ENCODE peak calls at places on chromosomes 13 and 19, in ten cellular contexts. A, X, R, Y, G, D, H, Z, U and P are unnamed samples.

GRCh38 chr13:49319555-49320350 is 72.0 kb downstream of the CDADC1 start:
- DNase-seq in A (no peak), X (peak; percentile 52), R (no peak), Y (no peak), G (no peak), D (no peak), H (peak; percentile 68), Z (no peak), U (no peak), P (no peak)

GRCh38 chr19:34362679-34363069 is 2.3 kb upstream of the GPI start:
- DNase-seq in A (no peak), X (no peak), R (no peak), Y (no peak), G (no peak), D (no peak), H (no peak), Z (no peak), U (no peak), P (no peak)

GRCh38 chr13:60155978-60156377 is 7.8 kb downstream of the DIAPH3 start:
- DNase-seq in A (no peak), X (no peak), R (no peak), Y (no peak), G (no peak), D (no peak), H (no peak), Z (no peak), U (no peak), P (no peak)

GRCh38 chr19:7801020-7801570 is 28.9 kb upstream of the EVI5L start:
- DNase-seq in A (no peak), X (no peak), R (no peak), Y (no peak), G (no peak), D (no peak), H (no peak), Z (no peak), U (no peak), P (no peak)

GRCh38 chr13:36965767-36966166 is 33.4 kb downstream of the ALG5 start:
- DNase-seq in A (peak; percentile 88), X (peak; percentile 92), R (peak; percentile 83), Y (no peak), G (no peak), D (peak; percentile 24), H (peak; percentile 98), Z (no peak), U (no peak), P (peak; percentile 97)

GRCh38 chr19:51783373-51783772 is 11.6 kb upstream of the FPR3 start:
- DNase-seq in A (peak; percentile 78), X (peak; percentile 63), R (peak; percentile 19), Y (no peak), G (no peak), D (peak; percentile 40), H (peak; percentile 31), Z (no peak), U (no peak), P (peak; percentile 36)

GRCh38 chr13:107886118-107886517 is 329.2 kb downstream of the LIG4 start:
- DNase-seq in A (no peak), X (no peak), R (no peak), Y (no peak), G (no peak), D (no peak), H (no peak), Z (no peak), U (no peak), P (no peak)

GRCh38 chr13:20582026-20582425 is 15.1 kb downstream of the IFT88 start:
- DNase-seq in A (no peak), X (no peak), R (no peak), Y (no peak), G (no peak), D (no peak), H (no peak), Z (no peak), U (no peak), P (peak; percentile 14)

GRCh38 chr19:3782330-3782729 is 3.9 kb downstream of the MATK start:
- DNase-seq in A (no peak), X (no peak), R (no peak), Y (no peak), G (no peak), D (no peak), H (no peak), Z (no peak), U (no peak), P (no peak)

GRCh38 chr19:47686679-47687450 is 26.4 kb upstream of the EHD2 start:
- DNase-seq in A (no peak), X (no peak), R (no peak), Y (no peak), G (no peak), D (no peak), H (no peak), Z (no peak), U (no peak), P (no peak)

GRCh38 chr13:49549289-49549688 is 36.1 kb downstream of the RCBTB1 start:
- DNase-seq in A (no peak), X (no peak), R (no peak), Y (no peak), G (no peak), D (peak; percentile 14), H (no peak), Z (no peak), U (no peak), P (no peak)

GRCh38 chr19:14530005-14530348 is 583 bp downstream of the TECR start:
- DNase-seq in A (no peak), X (no peak), R (peak; percentile 30), Y (peak; percentile 53), G (no peak), D (no peak), H (no peak), Z (no peak), U (no peak), P (no peak)

GRCh38 chr13:45763419-45763818 is 61.3 kb downstream of the CBY2 start:
- DNase-seq in A (no peak), X (no peak), R (no peak), Y (no peak), G (no peak), D (no peak), H (no peak), Z (no peak), U (no peak), P (no peak)

GRCh38 chr13:114078501-114079451 is 53.6 kb downstream of the RASA3 start:
- DNase-seq in A (peak; percentile 77), X (peak; percentile 70), R (peak; percentile 79), Y (no peak), G (peak; percentile 57), D (no peak), H (peak; percentile 91), Z (no peak), U (peak; percentile 12), P (no peak)

GRCh38 chr13:51800456-51800855 is 3.5 kb downstream of the DHRS12 start:
- DNase-seq in A (no peak), X (no peak), R (no peak), Y (no peak), G (no peak), D (no peak), H (no peak), Z (no peak), U (peak; percentile 43), P (no peak)

GRCh38 chr19:33398361-33399060 is 25.0 kb downstream of the CEBPG start:
- DNase-seq in A (no peak), X (no peak), R (no peak), Y (no peak), G (peak; percentile 22), D (no peak), H (no peak), Z (no peak), U (no peak), P (no peak)

GRCh38 chr13:45367358-45367757 is 26.4 kb upstream of the TPT1 start:
- DNase-seq in A (peak; percentile 99), X (peak; percentile 94), R (peak; percentile 91), Y (peak; percentile 45), G (peak; percentile 41), D (peak; percentile 96), H (peak; percentile 89), Z (no peak), U (peak; percentile 43), P (peak; percentile 89)

GRCh38 chr13:39870197-39870746 is 214.8 kb downstream of the COG6 start:
- DNase-seq in A (no peak), X (peak; percentile 20), R (peak; percentile 34), Y (no peak), G (no peak), D (no peak), H (no peak), Z (no peak), U (no peak), P (peak; percentile 35)

GRCh38 chr19:41327076-41327475 is 17.1 kb downstream of the CCDC97 start:
- DNase-seq in A (no peak), X (no peak), R (no peak), Y (no peak), G (no peak), D (peak; percentile 40), H (no peak), Z (no peak), U (no peak), P (no peak)

GRCh38 chr13:100203696-100204367 is 114.9 kb downstream of the PCCA start:
- DNase-seq in A (peak; percentile 47), X (peak; percentile 64), R (peak; percentile 74), Y (no peak), G (no peak), D (peak; percentile 24), H (peak; percentile 87), Z (no peak), U (no peak), P (peak; percentile 13)

GRCh38 chr19:33325920-33326319 is 23.6 kb upstream of the CEBPA start:
- DNase-seq in A (no peak), X (peak; percentile 43), R (no peak), Y (no peak), G (no peak), D (no peak), H (no peak), Z (no peak), U (no peak), P (no peak)

GRCh38 chr13:109332501-109333499 is 453.6 kb downstream of the IRS2 start:
- DNase-seq in A (no peak), X (no peak), R (no peak), Y (peak; percentile 5), G (no peak), D (no peak), H (no peak), Z (no peak), U (no peak), P (no peak)

GRCh38 chr19:40717325-40717879 is 490 bp downstream of the ITPKC start:
- DNase-seq in A (no peak), X (no peak), R (peak; percentile 23), Y (no peak), G (no peak), D (no peak), H (peak; percentile 64), Z (no peak), U (peak; percentile 48), P (no peak)

GRCh38 chr13:24112791-24113190 is 47.7 kb upstream of the SPATA13 start:
- DNase-seq in A (no peak), X (peak; percentile 33), R (no peak), Y (no peak), G (no peak), D (no peak), H (peak; percentile 10), Z (no peak), U (no peak), P (no peak)

GRCh38 chr13:109700176-109700575 is 86.2 kb downstream of the IRS2 start:
- DNase-seq in A (peak; percentile 54), X (peak; percentile 67), R (peak; percentile 62), Y (peak; percentile 94), G (peak; percentile 80), D (no peak), H (peak; percentile 81), Z (no peak), U (peak; percentile 47), P (peak; percentile 63)

GRCh38 chr13:40428354-40428753 is 238.1 kb downstream of the FOXO1 start:
- DNase-seq in A (no peak), X (no peak), R (no peak), Y (no peak), G (no peak), D (no peak), H (no peak), Z (no peak), U (no peak), P (no peak)

GRCh38 chr13:42497798-42498197 is 76.2 kb upstream of the TNFSF11 start:
- DNase-seq in A (peak; percentile 87), X (peak; percentile 92), R (peak; percentile 35), Y (no peak), G (no peak), D (peak; percentile 56), H (peak; percentile 96), Z (no peak), U (no peak), P (peak; percentile 96)